ENCODE peak calls at places on chromosomes 4 and X, in nine cellular contexts. F is endothelial cell of umbilical vein; N is A549; H is tibial nerve; I is cardiac muscle cell; O is effector memory CD4-positive, alpha-beta T cell; B is heart right ventricle; J is A673; L is thyroid gland. Q is an unnamed sample. For H3K4me1, the result is how much of the 10 kb centered on the place peaks cover.

GRCh38 chr4:124910327-124910726 is 197.8 kb upstream of the ANKRD50 start:
- DNase-seq in L (no peak), O (no peak), J (no peak), H (no peak), N (no peak), I (no peak), B (no peak), F (no peak), Q (no peak)

GRCh38 chr4:13642163-13642562 is 14.6 kb upstream of the BOD1L1 start:
- DNase-seq in O (no peak), B (no peak), J (no peak), F (no peak), H (no peak), L (no peak), N (no peak), I (no peak), Q (no peak)

GRCh38 chrX:41605144-41605543 is 83.6 kb upstream of the GPR34 start:
- DNase-seq in H (no peak), I (no peak), L (no peak), B (no peak), N (no peak), O (no peak), J (peak), F (no peak), Q (no peak)

GRCh38 chr4:76709454-76709853 is 188.5 kb downstream of the SOWAHB start:
- DNase-seq in J (no peak), I (peak), F (no peak), O (no peak), N (no peak), H (no peak), L (peak), B (no peak), Q (no peak)

GRCh38 chr4:80963051-80963450 is 67.5 kb upstream of the BMP3 start:
- DNase-seq in H (no peak), O (no peak), N (no peak), I (no peak), F (no peak), J (no peak), L (no peak), B (no peak), Q (no peak)

GRCh38 chr4:4572821-4573220 is 31.0 kb upstream of the STX18 start:
- DNase-seq in I (no peak), O (no peak), N (no peak), L (no peak), J (no peak), H (no peak), F (no peak), B (no peak), Q (no peak)

GRCh38 chr4:54382623-54383022 is 153.5 kb downstream of the PDGFRA start:
- DNase-seq in L (no peak), N (no peak), F (no peak), J (no peak), O (no peak), H (no peak), I (peak), B (no peak), Q (no peak)

GRCh38 chr4:26878729-26879415 is 18.2 kb downstream of the STIM2 start:
- DNase-seq in J (no peak), I (no peak), B (no peak), N (no peak), F (no peak), H (no peak), L (no peak), O (no peak), Q (no peak)

GRCh38 chr4:98928131-98928504 is 815 bp downstream of the EIF4E start:
- DNase-seq in N (peak), O (peak), F (peak), L (peak), I (peak), H (no peak), J (peak), B (peak), Q (peak)

GRCh38 chr4:147334478-147334877 is 146.4 kb upstream of the EDNRA start:
- DNase-seq in O (no peak), B (no peak), I (no peak), H (no peak), L (no peak), J (peak), F (peak), N (no peak), Q (no peak)

GRCh38 chr4:106670911-106671310 is 302.3 kb upstream of the GIMD1 start:
- DNase-seq in B (no peak), N (no peak), H (no peak), I (no peak), J (no peak), F (no peak), L (no peak), O (no peak), Q (no peak)

GRCh38 chrX:97402903-97403302 is 519.2 kb downstream of the RPA4 start:
- DNase-seq in H (no peak), F (no peak), J (no peak), B (no peak), L (no peak), O (no peak), N (no peak), I (no peak), Q (no peak)

GRCh38 chr4:119478446-119479179 is 150.0 kb downstream of the PDE5A start:
- DNase-seq in O (no peak), H (no peak), J (no peak), I (no peak), B (no peak), L (no peak), F (no peak), N (no peak), Q (no peak)

GRCh38 chrX:124211312-124211942 is 121.0 kb upstream of the TEX13D start:
- DNase-seq in N (peak), H (no peak), O (no peak), I (peak), F (peak), B (no peak), J (peak), L (no peak), Q (no peak)

GRCh38 chr4:114191496-114191895 is 212.0 kb upstream of the ARSJ start:
- DNase-seq in F (no peak), L (no peak), B (no peak), H (no peak), J (no peak), N (no peak), O (no peak), I (no peak), Q (no peak)

GRCh38 chr4:185640809-185641675 is 105.7 kb upstream of the PDLIM3 start:
- DNase-seq in F (peak), B (no peak), H (no peak), L (no peak), O (no peak), I (peak), J (peak), N (peak), Q (no peak)

GRCh38 chr4:144190009-144190408 is 49.5 kb upstream of the GYPA start:
- DNase-seq in H (no peak), N (no peak), B (no peak), I (no peak), O (no peak), J (no peak), F (no peak), L (no peak), Q (no peak)
- H3K4me1 ChIP-seq in H (under half), N (under half), B (under half), I (under half), O (under half), J (under half), F (under half), L (under half), Q (under half)

GRCh38 chr4:69727924-69728323 is 32.5 kb downstream of the SULT1B1 start:
- DNase-seq in O (no peak), H (no peak), L (no peak), N (no peak), F (no peak), J (no peak), B (no peak), I (no peak), Q (no peak)

GRCh38 chr4:69730002-69730401 is 30.4 kb downstream of the SULT1B1 start:
- DNase-seq in N (no peak), I (no peak), F (peak), H (no peak), J (no peak), L (no peak), B (no peak), O (no peak), Q (no peak)

GRCh38 chr4:69735119-69735518 is 25.3 kb downstream of the SULT1B1 start:
- DNase-seq in B (no peak), J (no peak), F (no peak), N (no peak), L (no peak), O (no peak), I (no peak), H (no peak), Q (no peak)

GRCh38 chr4:69731261-69731660 is 29.2 kb downstream of the SULT1B1 start:
- DNase-seq in I (no peak), O (no peak), L (no peak), J (peak), F (peak), H (no peak), B (no peak), N (no peak), Q (no peak)

GRCh38 chr4:69731826-69732225 is 28.6 kb downstream of the SULT1B1 start:
- DNase-seq in I (no peak), J (peak), L (no peak), O (no peak), B (no peak), H (no peak), N (no peak), F (no peak), Q (no peak)
- H3K4me3 ChIP-seq in I (no peak), J (no peak), L (no peak), O (no peak), B (no peak), H (no peak), N (no peak), F (no peak), Q (no peak)

DNA sequence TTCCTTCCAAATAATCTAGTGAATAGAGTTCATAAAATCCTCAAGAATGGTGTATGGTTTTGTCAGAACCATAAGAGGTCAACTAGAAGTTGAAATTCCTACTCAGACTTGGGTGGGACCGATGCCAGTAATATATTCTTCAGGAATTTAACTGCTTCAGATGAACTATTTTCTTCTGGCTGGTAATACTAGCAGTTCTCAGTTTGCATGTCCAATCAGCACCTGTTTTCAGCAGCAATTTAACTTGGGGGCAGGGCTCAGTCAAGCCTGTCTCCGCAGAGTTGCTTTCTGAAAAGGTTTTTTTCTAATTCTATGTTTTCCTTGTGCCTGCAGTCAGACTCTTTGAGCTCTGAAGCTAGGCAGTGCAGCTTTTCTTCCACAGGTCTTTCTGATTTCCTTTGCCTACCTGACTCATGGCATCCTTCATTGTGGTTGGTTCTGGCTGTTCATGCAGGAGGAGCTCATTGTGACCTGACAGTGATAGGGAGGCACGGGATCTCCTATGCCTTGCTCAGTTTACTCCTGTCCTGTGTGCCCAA is 17.3 kb upstream of the FMR1 start:
- DNase-seq in J (no peak), I (peak), O (no peak), N (no peak), B (no peak), L (peak), F (no peak), H (no peak), Q (no peak)
- H3K4me1 ChIP-seq in J (under half), I (under half), O (under half), N (under half), B (under half), L (under half), F (under half), H (under half), Q (under half)

DNA sequence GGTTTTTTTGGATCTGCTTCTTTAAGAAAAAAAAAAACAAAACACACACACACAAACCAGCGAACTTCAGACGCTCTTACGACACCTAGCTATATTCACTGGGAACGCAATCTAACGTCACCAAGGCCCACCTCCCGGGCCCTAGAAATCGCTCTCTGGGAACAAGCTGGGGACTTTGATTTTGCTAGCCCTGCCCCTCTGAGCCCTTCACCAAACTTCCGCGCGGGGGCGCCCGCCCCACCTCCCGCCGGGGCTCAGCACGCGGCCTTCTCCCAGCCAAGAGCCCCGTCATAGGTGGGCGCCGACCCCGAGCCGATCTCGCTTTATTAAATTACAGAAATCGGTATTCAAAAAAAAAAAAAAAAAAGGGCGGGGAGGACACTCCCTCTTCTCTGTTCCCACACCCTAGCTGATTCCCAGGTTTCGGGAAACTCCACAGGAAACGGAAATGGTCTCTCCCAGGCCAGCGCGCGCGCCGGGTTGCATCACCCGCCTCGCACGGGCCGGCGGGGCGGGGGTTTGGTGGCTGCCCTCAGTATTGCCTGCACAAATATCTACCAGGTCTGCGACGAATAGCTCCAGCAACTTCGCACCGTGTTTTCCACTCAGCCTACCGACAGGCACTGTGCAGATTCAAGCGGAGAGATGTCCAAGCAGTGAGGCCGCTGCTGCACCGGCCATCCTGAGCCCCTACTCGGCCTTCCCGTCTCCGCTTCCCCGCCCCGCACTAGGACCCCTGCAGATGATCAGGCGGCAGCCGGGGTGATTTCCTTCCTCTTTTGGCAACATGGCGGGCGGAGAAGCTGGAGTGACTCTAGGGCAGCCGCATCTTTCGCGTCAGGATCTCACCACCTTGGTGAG is at the start of gene EIF2S3:
- DNase-seq in O (peak), B (peak), J (peak), H (peak), I (peak), L (peak), F (peak), N (peak), Q (peak)
- H3K4me3 ChIP-seq in O (peak), B (peak), J (no peak), H (peak), I (no peak), L (peak), F (peak), N (no peak), Q (peak)

DNA sequence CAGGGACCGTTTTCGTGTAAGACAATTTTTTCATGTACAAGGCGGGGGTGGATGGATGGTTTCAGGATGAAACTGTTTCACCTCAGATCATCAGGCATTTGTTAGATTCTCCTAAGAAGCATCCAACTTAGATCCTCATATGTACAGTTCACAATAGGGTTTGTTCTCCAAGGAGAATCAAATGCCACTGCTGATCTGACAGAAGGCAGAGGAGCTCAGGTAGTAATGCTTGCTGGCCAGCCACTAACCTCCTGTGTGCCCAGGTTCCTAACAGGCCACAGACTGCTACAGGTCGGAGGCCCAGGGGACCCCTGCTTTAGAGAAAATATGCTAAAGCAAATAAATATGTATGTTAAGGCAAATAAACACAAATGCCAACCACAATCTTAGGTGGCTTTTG is 61.3 kb downstream of the PPP3CA start:
- DNase-seq in I (no peak), H (no peak), N (no peak), B (no peak), L (no peak), O (no peak), J (no peak), F (no peak), Q (no peak)
- H3K4me1 ChIP-seq in I (under half), H (under half), N (half or more), B (under half), L (under half), O (under half), J (half or more), F (under half), Q (half or more)

GRCh38 chrX:18360867-18361266 is 6.4 kb upstream of the SCML2 start:
- DNase-seq in J (no peak), O (no peak), N (no peak), L (no peak), H (no peak), B (peak), F (no peak), I (no peak), Q (no peak)
- H3K4me3 ChIP-seq in J (no peak), O (no peak), N (no peak), L (no peak), H (no peak), B (no peak), F (no peak), I (no peak), Q (no peak)

GRCh38 chr4:8129136-8129535 is 29.5 kb downstream of the ABLIM2 start:
- DNase-seq in F (no peak), L (no peak), I (no peak), J (no peak), H (no peak), N (no peak), B (no peak), O (no peak), Q (no peak)
- H3K4me1 ChIP-seq in F (under half), L (under half), I (under half), J (under half), H (under half), N (under half), B (under half), O (under half), Q (under half)

DNA sequence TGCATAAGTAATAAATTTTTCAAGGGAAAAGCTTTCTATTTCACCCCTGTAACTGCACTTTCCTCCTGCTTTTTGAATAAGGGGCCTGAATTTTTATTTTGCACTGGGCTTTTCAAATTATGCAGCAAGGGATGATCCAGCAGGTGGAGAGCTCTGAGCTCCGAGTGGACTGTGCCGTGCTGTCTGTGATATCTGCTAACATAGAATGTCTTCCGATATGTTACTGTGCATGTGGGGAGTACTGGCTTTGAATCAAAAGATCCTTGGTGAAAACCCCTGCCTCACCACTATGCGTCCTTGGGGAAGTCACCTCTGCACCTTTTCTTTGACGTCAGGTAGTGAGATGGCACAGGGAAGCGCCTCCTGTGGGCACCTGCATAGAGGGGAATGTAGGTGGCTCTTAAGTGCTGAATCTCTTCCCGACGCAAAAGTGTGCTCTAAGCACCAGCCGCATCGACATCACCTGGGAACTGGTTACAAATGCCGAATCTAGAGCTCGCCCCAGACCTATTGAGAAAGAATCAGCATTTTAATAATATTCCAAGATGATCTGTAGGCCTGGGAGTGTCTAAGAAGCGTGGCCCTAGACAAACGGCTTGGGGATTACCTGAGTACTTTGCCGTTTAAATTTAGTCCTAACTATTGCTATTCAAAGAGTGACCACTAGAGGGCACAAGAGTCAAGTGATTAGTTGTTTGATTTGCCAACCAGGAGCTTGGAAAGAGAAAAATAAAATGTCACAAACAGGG is 19.2 kb upstream of the WFS1 start:
- DNase-seq in H (no peak), J (peak), F (peak), O (peak), N (peak), B (no peak), I (peak), L (no peak), Q (no peak)
- H3K4me3 ChIP-seq in H (no peak), J (no peak), F (no peak), O (no peak), N (no peak), B (no peak), I (no peak), L (no peak), Q (no peak)

GRCh38 chrX:11438767-11439166 is 145.6 kb downstream of the AMELX start:
- DNase-seq in H (no peak), B (no peak), L (no peak), J (no peak), I (no peak), O (no peak), F (no peak), N (no peak), Q (no peak)
- H3K4me1 ChIP-seq in H (under half), B (under half), L (under half), J (under half), I (under half), O (under half), F (under half), N (under half), Q (under half)